ENCODE peak calls at places on chromosomes 7 and 10, in five cellular contexts. Y, H, N, C and G are unnamed samples.

GRCh38 chr7:48084727-48085432 is 4.2 kb upstream of the UPP1 start:
- DNase-seq in H (no peak), C (no peak), N (peak; percentile 58), Y (peak; percentile 78), G (no peak)

GRCh38 chr7:157541796-157542668 is 205.2 kb downstream of the DNAJB6 start:
- DNase-seq in Y (no peak), N (no peak), H (no peak), C (no peak), G (no peak)

GRCh38 chr10:78255796-78256638 is 222.4 kb downstream of the RPS24 start:
- DNase-seq in C (no peak), N (no peak), H (no peak), Y (no peak), G (peak; percentile 17)

GRCh38 chr7:111025013-111025412 is 65.9 kb upstream of the LRRN3 start:
- DNase-seq in H (no peak), C (no peak), Y (no peak), N (no peak), G (no peak)

GRCh38 chr10:105679781-105680180 is 1038.7 kb downstream of the SORCS3 start:
- DNase-seq in C (no peak), Y (no peak), H (no peak), N (no peak), G (no peak)

GRCh38 chr10:51867956-51868355 is 168.6 kb upstream of the CSTF2T start:
- DNase-seq in N (no peak), Y (no peak), C (no peak), H (no peak), G (no peak)

GRCh38 chr10:21527634-21528451 is 2.4 kb upstream of the SKIDA1 start:
- DNase-seq in N (no peak), Y (no peak), H (no peak), C (no peak), G (no peak)

GRCh38 chr10:115355162-115355760 is 262.1 kb downstream of the ATRNL1 start:
- DNase-seq in H (peak; percentile 31), N (no peak), Y (peak; percentile 9), C (peak; percentile 54), G (peak; percentile 64)

GRCh38 chr10:78964274-78964951 is 104.4 kb upstream of the ZMIZ1 start:
- DNase-seq in N (no peak), H (no peak), C (no peak), Y (no peak), G (peak; percentile 42)

GRCh38 chr7:107327986-107328569 is 141.8 kb upstream of the GPR22 start:
- DNase-seq in N (no peak), Y (no peak), C (no peak), H (no peak), G (no peak)

GRCh38 chr7:7851381-7851780 is 117.2 kb upstream of the GLCCI1 start:
- DNase-seq in Y (no peak), C (no peak), N (no peak), H (no peak), G (no peak)

GRCh38 chr7:151339651-151340377 is 1.8 kb upstream of the NUB1 start:
- DNase-seq in C (no peak), H (no peak), N (no peak), Y (peak; percentile 31), G (no peak)

GRCh38 chr10:131790021-131790420 is 110.8 kb upstream of the PPP2R2D start:
- DNase-seq in N (peak; percentile 23), C (no peak), Y (no peak), H (no peak), G (no peak)

GRCh38 chr7:74405899-74406512 is 47.7 kb upstream of the GTF2IRD1 start:
- DNase-seq in N (no peak), H (no peak), Y (no peak), C (no peak), G (no peak)

GRCh38 chr7:149856-150636 is 42.3 kb upstream of the FAM20C start:
- DNase-seq in N (peak; percentile 28), C (peak; percentile 24), Y (peak; percentile 53), H (no peak), G (peak; percentile 52)

GRCh38 chr10:124949543-124949942 is 7.6 kb downstream of the ZRANB1 start:
- DNase-seq in Y (no peak), N (no peak), H (no peak), C (no peak), G (no peak)

GRCh38 chr10:3783313-3783689 is 1.7 kb downstream of the KLF6 start:
- DNase-seq in Y (peak; percentile 64), H (no peak), C (peak; percentile 34), N (no peak), G (no peak)

GRCh38 chr7:135758531-135758932 is 9.9 kb upstream of the FAM180A start:
- DNase-seq in H (no peak), C (no peak), Y (no peak), N (no peak), G (no peak)

GRCh38 chr10:8033812-8034665 is 20.4 kb upstream of the GATA3 start:
- DNase-seq in N (no peak), Y (no peak), H (no peak), C (no peak), G (no peak)

GRCh38 chr10:21171197-21171935 is 274.3 kb upstream of the NEBL start:
- DNase-seq in C (no peak), N (no peak), Y (no peak), H (no peak), G (no peak)

GRCh38 chr7:158531661-158532060 is 56.0 kb downstream of the PTPRN2 start:
- DNase-seq in Y (no peak), H (no peak), C (no peak), N (no peak), G (no peak)

GRCh38 chr10:75108684-75109458 is 2.6 kb upstream of the SAMD8 start:
- DNase-seq in Y (no peak), N (no peak), H (no peak), C (peak; percentile 77), G (no peak)

GRCh38 chr10:101840741-101841453 is 2.7 kb downstream of the KCNIP2 start:
- DNase-seq in C (peak; percentile 93), H (peak; percentile 61), N (peak; percentile 76), Y (peak; percentile 82), G (peak; percentile 84)

GRCh38 chr7:883029-884021 is 7.0 kb downstream of the GET4 start:
- DNase-seq in Y (no peak), H (no peak), C (no peak), N (no peak), G (no peak)

GRCh38 chr7:138449580-138449979 is 10.5 kb upstream of the TRIM24 start:
- DNase-seq in N (peak; percentile 30), H (no peak), C (no peak), Y (no peak), G (no peak)

GRCh38 chr7:123259759-123260158 is 60.0 kb upstream of the SLC13A1 start:
- DNase-seq in C (no peak), N (no peak), Y (no peak), H (no peak), G (no peak)

GRCh38 chr10:102068216-102068615 is 3.1 kb downstream of the HPS6 start:
- DNase-seq in H (no peak), C (no peak), Y (no peak), N (no peak), G (no peak)

GRCh38 chr7:11830582-11831382 is 1.2 kb downstream of the THSD7A start:
- DNase-seq in C (no peak), Y (no peak), H (no peak), N (no peak), G (peak; percentile 30)

GRCh38 chr10:130012129-130012528 is 48.1 kb upstream of the EBF3 start:
- DNase-seq in N (no peak), C (no peak), Y (no peak), H (no peak), G (peak; percentile 16)

GRCh38 chr10:15442056-15442455 is 71.0 kb upstream of the FAM171A1 start:
- DNase-seq in H (no peak), C (no peak), N (no peak), Y (no peak), G (no peak)